ENCODE peak calls at places on chromosome 11, in six cellular contexts. I is non-pigmented ciliary epithelial cell; H is colonic mucosa; A is GM23248; G is effector memory CD4-positive, alpha-beta T cell; K is HCT116. Z is an unnamed sample.

GRCh38 chr11:70711095-70711910 is 313.0 kb downstream of the CTTN start:
- DNase-seq in I (no peak), H (no peak), A (no peak), G (no peak), K (no peak), Z (no peak)

GRCh38 chr11:32775908-32776307 is 18.6 kb downstream of the CCDC73 start:
- DNase-seq in I (no peak), H (no peak), A (no peak), G (no peak), K (no peak), Z (no peak)

GRCh38 chr11:57742087-57742452 is 779 bp downstream of the SELENOH start:
- DNase-seq in I (no peak), H (no peak), A (no peak), G (no peak), K (no peak), Z (no peak)

GRCh38 chr11:15119826-15120225 is 5.1 kb downstream of the INSC start:
- DNase-seq in I (no peak), H (no peak), A (peak; percentile 48), G (no peak), K (no peak), Z (no peak)

GRCh38 chr11:61574611-61575010 is 6.3 kb downstream of the SYT7 start:
- DNase-seq in I (no peak), H (no peak), A (no peak), G (no peak), K (no peak), Z (no peak)

GRCh38 chr11:123977731-123978347 is at the start of gene OR10S1:
- DNase-seq in I (no peak), H (no peak), A (peak; percentile 1), G (no peak), K (peak; percentile 48), Z (no peak)

GRCh38 chr11:91749231-91749630 is 475.4 kb upstream of the FAT3 start:
- DNase-seq in I (no peak), H (no peak), A (no peak), G (no peak), K (no peak), Z (no peak)

GRCh38 chr11:94504689-94505293 is 7.5 kb upstream of the C11orf97 start:
- DNase-seq in I (peak; percentile 41), H (no peak), A (peak; percentile 67), G (no peak), K (peak; percentile 51), Z (no peak)

GRCh38 chr11:112050721-112051120 is 23.1 kb downstream of the PIH1D2 start:
- DNase-seq in I (no peak), H (no peak), A (no peak), G (no peak), K (no peak), Z (no peak)

GRCh38 chr11:47269002-47269828 is 718 bp upstream of the MADD start:
- DNase-seq in I (no peak), H (peak; percentile 91), A (peak; percentile 93), G (peak; percentile 73), K (peak; percentile 47), Z (peak; percentile 77)

Z was measured in T-helper 17 cell.